ENCODE peak calls at places on chromosome 11, in four cellular contexts. U is HAP-1, L is ACHN, G is lower lobe of right lung. D is an unnamed sample.

GRCh38 chr11:12496181-12497025 is 119.0 kb downstream of the PARVA start:
- DNase-seq in U (no peak), L (peak), G (no peak), D (peak)

GRCh38 chr11:130455493-130456127 is 7.2 kb downstream of the ADAMTS15 start:
- DNase-seq in U (no peak), L (no peak), G (no peak), D (no peak)

GRCh38 chr11:78045851-78046485 is 17.7 kb upstream of the THRSP start:
- DNase-seq in U (peak), L (peak), G (peak), D (peak)

GRCh38 chr11:17439316-17439782 is 37.3 kb downstream of the ABCC8 start:
- DNase-seq in U (no peak), L (no peak), G (no peak), D (no peak)

GRCh38 chr11:101912823-101913284 is 2.0 kb upstream of the CEP126 start:
- DNase-seq in U (no peak), L (no peak), G (no peak), D (no peak)

GRCh38 chr11:63499874-63500273 is 6.0 kb upstream of the LGALS12 start:
- DNase-seq in U (no peak), L (no peak), G (no peak), D (no peak)

GRCh38 chr11:31529189-31529588 is 19.6 kb downstream of the ELP4 start:
- DNase-seq in U (no peak), L (no peak), G (no peak), D (no peak)

GRCh38 chr11:60924906-60925684 is 835 bp downstream of the TMEM132A start:
- DNase-seq in U (no peak), L (no peak), G (no peak), D (no peak)

GRCh38 chr11:64990222-64990918 is 6.4 kb downstream of the BATF2 start:
- DNase-seq in U (no peak), L (no peak), G (peak), D (no peak)

GRCh38 chr11:38159038-38159437 is 1561.0 kb upstream of the RAG2 start:
- DNase-seq in U (no peak), L (no peak), G (no peak), D (no peak)

GRCh38 chr11:75147191-75147874 is 3.6 kb upstream of the SLCO2B1 start:
- DNase-seq in U (no peak), L (no peak), G (no peak), D (no peak)